ENCODE peak calls at places on chromosome 6, in five cellular contexts. C, L, N, E and I are unnamed samples.

GRCh38 chr6:31737315-31738047 is 1.2 kb upstream of the CLIC1 start:
- DNase-seq in L (no peak), N (no peak), C (no peak), E (no peak), I (no peak)

GRCh38 chr6:25041676-25042598 is 106.2 kb upstream of the RIPOR2 start:
- DNase-seq in E (no peak), C (no peak), N (no peak), L (peak; percentile 87), I (no peak)

GRCh38 chr6:166277021-166277420 is 31.2 kb downstream of the PRR18 start:
- DNase-seq in L (no peak), E (no peak), C (no peak), N (no peak), I (no peak)

GRCh38 chr6:79079425-79080130 is 1.5 kb upstream of the PHIP start:
- DNase-seq in E (no peak), C (no peak), N (no peak), L (no peak), I (no peak)

GRCh38 chr6:30463651-30464618 is 25.4 kb upstream of the HLA-E start:
- DNase-seq in L (peak; percentile 90), C (no peak), E (no peak), N (no peak), I (no peak)

GRCh38 chr6:167090171-167090570 is 32.7 kb upstream of the CCR6 start:
- DNase-seq in E (no peak), N (no peak), C (no peak), L (no peak), I (no peak)

GRCh38 chr6:167094820-167095637 is 27.9 kb upstream of the CCR6 start:
- DNase-seq in L (no peak), E (no peak), N (no peak), C (no peak), I (no peak)

GRCh38 chr6:42404494-42404893 is 47.2 kb downstream of the TRERF1 start:
- DNase-seq in L (no peak), E (peak; percentile 38), C (peak; percentile 82), N (no peak), I (no peak)

GRCh38 chr6:11017090-11017489 is 27.0 kb downstream of the ELOVL2 start:
- DNase-seq in N (no peak), E (no peak), C (no peak), L (no peak), I (no peak)

GRCh38 chr6:107585815-107586435 is 96.0 kb downstream of the SOBP start:
- DNase-seq in L (no peak), C (no peak), E (no peak), N (no peak), I (no peak)

GRCh38 chr6:82955841-82956240 is 109.8 kb downstream of the UBE3D start:
- DNase-seq in L (no peak), E (no peak), N (no peak), C (no peak), I (no peak)

GRCh38 chr6:155125916-155126315 is 130.8 kb downstream of the TIAM2 start:
- DNase-seq in E (no peak), N (no peak), L (no peak), C (no peak), I (no peak)

GRCh38 chr6:159969921-159970320 is 1.0 kb downstream of the IGF2R start:
- DNase-seq in N (peak; percentile 57), L (no peak), E (no peak), C (peak; percentile 19), I (no peak)

GRCh38 chr6:45574885-45575284 is 197.2 kb upstream of the SUPT3H start:
- DNase-seq in L (no peak), N (no peak), C (no peak), E (no peak), I (no peak)

GRCh38 chr6:73050706-73051105 is 174.6 kb downstream of the KHDC1L start:
- DNase-seq in N (no peak), L (no peak), C (no peak), E (no peak), I (no peak)

GRCh38 chr6:38542031-38542430 is 97.7 kb downstream of the BTBD9 start:
- DNase-seq in C (no peak), N (no peak), L (no peak), E (no peak), I (no peak)

GRCh38 chr6:143965503-143966171 is 42.4 kb downstream of the PLAGL1 start:
- DNase-seq in N (no peak), L (no peak), E (no peak), C (no peak), I (no peak)

GRCh38 chr6:28814032-28814976 is 109.5 kb downstream of the TRIM27 start:
- DNase-seq in L (no peak), N (no peak), E (no peak), C (no peak), I (no peak)

GRCh38 chr6:101662111-101662897 is 268.8 kb downstream of the GRIK2 start:
- DNase-seq in E (no peak), L (no peak), C (no peak), N (no peak), I (no peak)

GRCh38 chr6:135022050-135022697 is 32.4 kb downstream of the HBS1L start:
- DNase-seq in E (no peak), L (no peak), N (no peak), C (no peak), I (no peak)

GRCh38 chr6:89430563-89430962 is 2.4 kb upstream of the ANKRD6 start:
- DNase-seq in L (no peak), C (no peak), E (no peak), N (no peak), I (no peak)

GRCh38 chr6:113495521-113495920 is 361.6 kb upstream of the MARCKS start:
- DNase-seq in C (no peak), N (no peak), L (no peak), E (no peak), I (no peak)
- TF ChIP-seq POLR2AphosphoS5 in C (no peak), N (no peak), L (no peak), E (no peak), I (no peak)

DNA sequence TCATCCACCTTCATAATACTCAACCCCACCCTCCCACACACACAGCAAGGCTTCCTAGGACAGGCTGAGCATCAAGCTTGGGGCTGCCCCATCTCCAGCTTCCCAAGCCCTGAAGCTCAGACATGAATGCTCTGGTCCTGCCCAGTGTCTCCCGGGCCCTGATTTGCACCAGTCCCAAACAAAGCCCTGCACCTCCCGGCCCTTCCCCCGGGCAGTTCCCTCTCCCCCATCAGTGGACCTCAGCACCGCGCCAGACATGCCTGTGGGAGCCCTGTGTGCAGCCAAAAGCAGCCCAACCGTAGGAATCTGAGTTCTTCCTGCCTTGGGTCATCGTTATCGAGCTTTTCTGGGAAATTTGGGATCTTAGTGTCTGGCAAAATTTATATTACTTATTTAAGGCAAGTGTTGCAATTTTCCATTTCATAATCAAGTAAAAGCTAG is 63.5 kb downstream of the THBS2 start:
- DNase-seq in N (no peak), L (no peak), C (no peak), E (no peak), I (no peak)
- TF ChIP-seq POLR2AphosphoS5 in N (no peak), L (no peak), C (no peak), E (no peak), I (no peak)

GRCh38 chr6:147053311-147053921 is 150.8 kb upstream of the STXBP5 start:
- DNase-seq in E (peak; percentile 34), C (no peak), N (no peak), L (no peak), I (no peak)
- TF ChIP-seq POLR2AphosphoS5 in E (no peak), C (no peak), N (no peak), L (no peak), I (no peak)

DNA sequence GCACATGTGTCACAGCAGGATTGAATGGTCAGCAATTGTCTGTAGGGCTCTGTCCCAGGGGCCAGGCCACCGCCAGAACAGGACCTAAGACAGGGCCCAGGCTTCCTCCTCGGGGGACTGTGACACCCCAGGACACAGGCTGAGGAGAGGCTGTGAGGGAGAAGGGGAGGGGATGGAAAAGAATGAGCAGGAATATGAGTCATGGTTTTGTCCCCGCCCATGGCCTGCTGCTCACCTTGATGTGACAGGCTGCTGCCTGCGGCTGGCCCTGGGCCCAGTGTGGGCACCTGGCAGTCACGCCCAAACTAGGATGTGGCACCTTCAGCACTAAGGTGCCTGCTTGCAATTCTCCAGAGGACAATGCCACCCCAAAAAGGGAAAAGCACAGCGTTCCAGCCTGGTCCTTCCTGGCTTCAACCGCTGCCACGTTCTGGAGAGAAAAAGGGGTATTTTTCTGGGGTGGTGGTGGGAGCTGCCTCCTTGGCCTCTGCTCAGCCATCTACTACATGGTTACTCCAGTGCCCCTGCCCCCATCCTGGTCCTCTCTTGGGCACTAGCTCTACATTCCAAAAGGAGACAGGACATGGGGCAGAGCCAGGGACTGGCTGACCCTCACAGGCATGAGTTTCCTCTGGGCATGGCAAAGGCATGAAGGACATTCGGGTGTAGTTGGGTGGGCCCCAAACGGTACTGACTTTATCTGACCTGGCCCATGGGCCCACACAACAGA is 93.4 kb downstream of the SLC22A23 start:
- DNase-seq in C (peak; percentile 68), E (no peak), L (no peak), N (peak; percentile 89), I (no peak)
- TF ChIP-seq POLR2AphosphoS5 in C (peak; percentile 63), E (no peak), L (no peak), N (peak; percentile 80), I (no peak)

GRCh38 chr6:44043036-44043478 is 84.2 kb downstream of the MRPL14 start:
- DNase-seq in E (no peak), L (no peak), C (no peak), N (no peak), I (no peak)

GRCh38 chr6:44040786-44041185 is 86.5 kb downstream of the MRPL14 start:
- DNase-seq in C (no peak), E (no peak), N (no peak), L (peak; percentile 24), I (no peak)

GRCh38 chr6:44039839-44040350 is 87.4 kb downstream of the MRPL14 start:
- DNase-seq in L (peak; percentile 47), E (no peak), C (no peak), N (no peak), I (no peak)

GRCh38 chr6:44042261-44043035 is 84.8 kb downstream of the MRPL14 start:
- DNase-seq in L (peak; percentile 44), N (no peak), C (no peak), E (no peak), I (no peak)

DNA sequence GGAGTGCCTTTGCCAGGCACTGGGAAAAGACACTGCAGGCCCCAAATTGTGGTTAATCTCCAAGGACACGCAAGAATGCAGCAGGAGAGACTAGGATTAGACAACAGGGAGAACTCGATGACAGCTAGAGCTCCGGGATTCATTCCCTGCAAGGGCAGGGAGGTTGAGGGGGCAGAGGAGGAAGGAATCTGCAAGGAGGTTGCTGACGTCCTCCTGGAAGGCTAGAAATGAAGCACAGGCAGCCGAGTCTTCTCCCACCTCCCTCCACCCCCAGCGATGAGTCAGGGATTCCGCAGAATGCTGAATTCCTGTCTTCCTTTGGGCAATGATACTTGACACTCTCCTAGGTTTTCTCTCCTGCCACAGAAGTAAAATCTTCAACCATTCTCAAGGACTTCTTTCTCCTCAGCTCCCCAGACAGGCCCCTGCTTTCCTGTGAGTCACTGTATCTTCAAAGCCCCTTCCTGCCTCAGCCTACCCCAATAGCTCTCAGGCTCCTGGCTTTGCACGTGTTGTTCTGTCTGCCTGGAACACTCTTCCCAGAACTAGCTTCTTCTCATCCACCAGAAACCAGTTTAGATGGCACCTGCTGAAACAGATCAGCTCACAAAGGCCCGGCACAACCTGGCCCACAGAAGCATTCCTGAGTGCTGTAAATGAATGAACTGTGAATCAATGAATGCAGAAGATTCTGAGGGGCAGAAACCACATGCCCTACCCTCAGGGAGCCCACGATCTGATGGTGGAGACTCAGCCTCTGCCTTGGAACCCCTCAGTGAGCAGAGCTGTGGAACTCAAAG is 85.6 kb downstream of the MRPL14 start:
- DNase-seq in N (no peak), C (peak; percentile 84), E (peak; percentile 68), L (peak; percentile 22), I (no peak)
- TF ChIP-seq POLR2AphosphoS5 in N (no peak), C (peak; percentile 83), E (no peak), L (no peak), I (no peak)